ENCODE peak calls at places on chromosomes 1 and 21, in four cellular contexts. P is HepG2, B is fibroblast of lung, F is K562. H is an unnamed sample.

GRCh38 chr1:151832318-151832984 is 849 bp upstream of the RORC start:
- DNase-seq in P (peak; percentile 70), B (no peak), F (no peak), H (no peak)

GRCh38 chr1:17653728-17654351 is 101.3 kb upstream of the ACTL8 start:
- DNase-seq in P (no peak), B (peak; percentile 26), F (peak; percentile 72), H (peak; percentile 45)

GRCh38 chr1:198265073-198265661 is 108.4 kb downstream of the NEK7 start:
- DNase-seq in P (no peak), B (peak; percentile 59), F (peak; percentile 33), H (no peak)

GRCh38 chr1:10280442-10281350 is 70.3 kb downstream of the KIF1B start:
- DNase-seq in P (no peak), B (peak; percentile 56), F (no peak), H (no peak)

GRCh38 chr1:41319803-41320711 is 41.2 kb upstream of the FOXO6 start:
- DNase-seq in P (no peak), B (no peak), F (no peak), H (no peak)

GRCh38 chr1:240190881-240191385 is 99.2 kb downstream of the FMN2 start:
- DNase-seq in P (peak; percentile 2), B (peak; percentile 100), F (no peak), H (peak; percentile 7)

GRCh38 chr21:44065428-44065827 is 41.8 kb upstream of the PWP2 start:
- DNase-seq in P (no peak), B (peak; percentile 13), F (no peak), H (peak; percentile 41)

GRCh38 chr1:167957710-167958109 is 20.8 kb upstream of the MPC2 start:
- DNase-seq in P (no peak), B (peak; percentile 28), F (no peak), H (no peak)

GRCh38 chr1:29579821-29580425 is 343.6 kb downstream of the PTPRU start:
- DNase-seq in P (peak; percentile 4), B (peak; percentile 96), F (no peak), H (no peak)

GRCh38 chr1:187143783-187144182 is 315.0 kb downstream of the PLA2G4A start:
- DNase-seq in P (no peak), B (no peak), F (no peak), H (no peak)

GRCh38 chr1:41581216-41582003 is 96.9 kb upstream of the EDN2 start:
- DNase-seq in P (no peak), B (no peak), F (no peak), H (no peak)

GRCh38 chr1:95534985-95535384 is 301.0 kb downstream of the RWDD3 start:
- DNase-seq in P (no peak), B (no peak), F (no peak), H (no peak)

GRCh38 chr1:205963352-205963751 is 20.1 kb upstream of the SLC26A9 start:
- DNase-seq in P (no peak), B (peak; percentile 89), F (no peak), H (no peak)

DNA sequence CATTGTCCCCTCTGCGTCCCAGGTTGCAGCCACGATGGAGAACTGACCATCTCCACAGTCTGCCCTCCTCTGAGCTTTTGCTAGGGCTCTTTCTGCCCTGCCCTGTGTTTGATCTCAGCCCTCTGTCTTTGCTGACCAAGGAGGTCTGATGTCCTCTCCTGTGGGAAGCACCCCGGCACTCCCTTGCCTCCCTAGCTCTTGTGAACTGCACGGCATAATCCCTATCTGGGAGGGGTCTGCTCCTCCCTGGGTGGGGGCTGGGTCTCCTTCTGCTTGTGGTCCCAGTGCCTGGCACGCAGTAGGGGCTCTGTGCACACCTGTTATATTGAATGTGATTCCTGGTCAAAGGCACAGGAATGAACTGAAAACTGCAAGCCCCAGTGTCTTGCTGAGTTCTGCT is 2.4 kb downstream of the DRAXIN start:
- DNase-seq in P (no peak), B (no peak), F (no peak), H (no peak)
- H3K27me3 ChIP-seq in P (peaks cover 70% of the 10 kb centered on the region), B (peaks cover 38% of the 10 kb centered on the region), F (no peaks in the 10 kb centered on the region), H (peaks cover 9% of the 10 kb centered on the region)

DNA sequence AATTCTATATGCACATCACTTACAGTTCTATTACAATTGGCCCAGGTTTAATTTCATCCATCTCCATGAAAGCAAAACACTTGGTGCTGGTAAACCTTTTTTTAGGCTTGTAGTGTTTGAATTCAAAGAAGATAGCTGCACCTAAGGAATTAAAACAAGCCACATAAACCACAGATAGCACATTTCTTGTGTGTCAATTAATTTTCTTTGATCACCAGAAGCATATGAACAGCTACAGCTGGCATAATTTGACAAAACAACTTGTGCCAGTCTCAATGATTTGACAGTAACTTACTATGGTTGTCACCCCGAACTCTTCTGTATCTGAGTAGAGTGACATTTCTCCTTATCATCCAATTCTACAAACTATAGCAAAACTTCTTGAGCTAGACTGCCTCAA is 42.2 kb downstream of the AIDA start:
- DNase-seq in P (no peak), B (no peak), F (no peak), H (no peak)
- H3K36me3 ChIP-seq in P (peaks cover 6% of the 10 kb centered on the region), B (peaks cover 1% of the 10 kb centered on the region), F (peaks cover 66% of the 10 kb centered on the region), H (peaks cover 48% of the 10 kb centered on the region)

GRCh38 chr1:93178418-93178817 is 1.8 kb downstream of the TMED5 start:
- DNase-seq in P (peak; percentile 43), B (peak; percentile 34), F (peak; percentile 21), H (no peak)

GRCh38 chr1:93186667-93187066 is 6.1 kb downstream of the CCDC18 start:
- DNase-seq in P (no peak), B (no peak), F (no peak), H (no peak)

GRCh38 chr1:93179886-93180722 is at the start of gene TMED5:
- DNase-seq in P (peak; percentile 95), B (peak; percentile 97), F (peak; percentile 92), H (peak; percentile 99)

GRCh38 chr1:93177991-93178390 is 2.2 kb downstream of the TMED5 start:
- DNase-seq in P (no peak), B (peak; percentile 53), F (peak; percentile 8), H (no peak)

GRCh38 chr1:93180723-93181613 is at the start of gene CCDC18:
- DNase-seq in P (peak; percentile 21), B (peak; percentile 51), F (peak; percentile 65), H (peak; percentile 77)
- TF ChIP-seq EZH2 in P (no peak), B (no peak), F (no peak), H (no peak)

GRCh38 chr1:213936571-213936970 is 51.2 kb upstream of the PROX1 start:
- DNase-seq in P (no peak), B (no peak), F (no peak), H (no peak)
- H3K27me3 ChIP-seq in P (no peaks in the 10 kb centered on the region), B (no peaks in the 10 kb centered on the region), F (no peaks in the 10 kb centered on the region), H (peaks cover 29% of the 10 kb centered on the region)

GRCh38 chr1:45507893-45508292 is 7.8 kb downstream of the MMACHC start:
- DNase-seq in P (no peak), B (no peak), F (no peak), H (no peak)
- H3K36me3 ChIP-seq in P (peaks cover 22% of the 10 kb centered on the region), B (peaks cover 3% of the 10 kb centered on the region), F (peaks cover 76% of the 10 kb centered on the region), H (peaks cover 50% of the 10 kb centered on the region)

GRCh38 chr1:109112652-109113285 is 1.1 kb upstream of the ELAPOR1 start:
- DNase-seq in P (peak; percentile 85), B (peak; percentile 81), F (peak; percentile 93), H (peak; percentile 97)
- TF ChIP-seq EZH2 in P (no peak), B (no peak), F (no peak), H (peak; percentile 18)

DNA sequence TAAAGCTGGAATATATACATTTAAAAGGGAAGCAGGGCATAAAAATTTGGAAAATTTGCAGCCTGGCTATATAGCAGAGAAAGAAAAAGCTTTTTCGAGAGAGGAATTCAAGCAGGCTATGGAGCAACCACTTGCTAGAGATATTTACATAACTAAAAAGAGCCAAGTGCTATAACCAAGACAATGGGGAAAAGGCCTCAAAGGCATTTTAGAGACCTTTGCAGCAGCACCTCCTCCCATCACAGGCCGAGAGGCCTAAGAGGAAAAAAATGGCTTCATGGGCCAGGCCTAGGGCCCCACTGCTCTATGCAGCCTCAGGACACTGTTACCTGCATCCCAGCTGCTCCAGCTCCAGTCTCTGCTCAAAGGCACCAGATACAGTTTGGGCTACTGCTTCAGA is 37.0 kb downstream of the CAPN9 start:
- DNase-seq in P (no peak), B (no peak), F (no peak), H (no peak)
- H3K27me3 ChIP-seq in P (peaks cover 10% of the 10 kb centered on the region), B (no peaks in the 10 kb centered on the region), F (peaks cover 24% of the 10 kb centered on the region), H (peaks cover 13% of the 10 kb centered on the region)

GRCh38 chr1:51794868-51795267 is 83.7 kb downstream of the NRDC start:
- DNase-seq in P (no peak), B (no peak), F (no peak), H (no peak)
- H3K36me3 ChIP-seq in P (peaks cover 15% of the 10 kb centered on the region), B (peaks cover 8% of the 10 kb centered on the region), F (peaks cover 89% of the 10 kb centered on the region), H (peaks cover 97% of the 10 kb centered on the region)

GRCh38 chr1:3863231-3863935 is 6.1 kb downstream of the DFFB start:
- DNase-seq in P (no peak), B (no peak), F (no peak), H (no peak)

GRCh38 chr1:3857791-3858129 is 484 bp downstream of the DFFB start:
- DNase-seq in P (no peak), B (no peak), F (no peak), H (no peak)

GRCh38 chr1:3856923-3857790 is at the start of the genes CEP104 and DFFB:
- DNase-seq in P (peak; percentile 98), B (peak; percentile 81), F (peak; percentile 100), H (peak; percentile 88)

GRCh38 chr1:3852711-3853498 is 4.1 kb downstream of the CEP104 start:
- DNase-seq in P (no peak), B (no peak), F (no peak), H (no peak)

DNA sequence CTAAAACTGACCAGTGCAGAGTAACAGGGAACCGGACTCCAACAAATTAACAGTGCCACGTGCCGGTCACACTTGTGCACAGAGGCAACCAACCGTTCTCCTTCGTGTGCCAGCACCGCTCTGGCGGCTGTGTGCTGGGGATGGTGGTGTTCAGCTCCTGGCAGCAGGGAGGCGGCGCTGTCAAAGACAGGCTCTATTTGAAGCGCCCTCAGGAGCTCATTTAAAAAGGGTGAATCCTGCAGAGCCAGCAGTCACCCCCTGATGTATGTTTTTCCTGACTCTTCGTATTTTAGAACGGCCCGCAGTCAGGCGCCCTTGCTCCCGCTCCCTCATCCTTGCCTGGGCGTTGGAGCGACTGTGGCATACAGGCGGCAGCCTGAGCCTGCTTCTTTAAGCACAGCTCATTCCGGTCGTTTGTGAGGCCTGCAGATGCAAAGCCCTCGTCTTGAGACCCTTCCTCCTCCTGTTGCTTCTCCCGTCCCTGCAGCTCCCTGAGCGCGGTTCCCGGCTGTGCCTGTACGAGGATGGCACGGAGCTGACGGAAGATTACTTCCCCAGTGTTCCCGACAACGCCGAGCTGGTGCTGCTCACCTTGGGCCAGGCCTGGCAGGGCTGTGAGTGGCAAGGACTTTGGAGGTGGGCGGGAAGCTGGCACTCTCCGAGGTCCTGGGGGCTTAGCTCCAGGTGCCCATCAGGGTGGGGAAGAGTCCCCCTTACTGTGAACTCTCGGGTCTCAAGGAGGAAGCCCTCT is 1.1 kb downstream of the DFFB start:
- DNase-seq in P (peak; percentile 22), B (peak; percentile 32), F (peak; percentile 24), H (peak; percentile 61)
- TF ChIP-seq EZH2 in P (no peak), B (no peak), F (no peak), H (no peak)